ENCODE peak calls at places on chromosomes 13 and 19, in nine cellular contexts. G, B, L, N, H, O, S, R and V are unnamed samples.

GRCh38 chr19:38389101-38389925 is 816 bp downstream of the SPRED3 start:
- DNase-seq in L (no peak), O (no peak), S (peak), N (no peak), H (no peak), B (peak), G (peak), R (peak), V (no peak)

GRCh38 chr19:13604902-13605586 is 98.8 kb upstream of the CACNA1A start:
- DNase-seq in L (no peak), B (no peak), O (no peak), S (no peak), H (no peak), N (no peak), G (no peak), R (no peak), V (no peak)

GRCh38 chr19:20256606-20257005 is 89.6 kb downstream of the ZNF486 start:
- DNase-seq in S (no peak), B (no peak), N (no peak), R (no peak), L (no peak), G (no peak), O (no peak), H (no peak), V (no peak)

GRCh38 chr19:12574036-12574435 is 22.8 kb upstream of the ZNF564 start:
- DNase-seq in B (no peak), O (no peak), N (no peak), R (no peak), L (no peak), S (no peak), G (no peak), H (no peak), V (peak)

GRCh38 chr19:38665950-38666661 is 18.7 kb downstream of the ACTN4 start:
- DNase-seq in H (no peak), G (peak), B (no peak), R (peak), S (no peak), L (no peak), O (no peak), N (no peak), V (no peak)

GRCh38 chr19:20245309-20245708 is 78.3 kb downstream of the ZNF486 start:
- DNase-seq in R (no peak), N (no peak), B (no peak), H (no peak), L (no peak), S (no peak), O (no peak), G (no peak), V (no peak)

GRCh38 chr13:24116103-24116502 is 44.4 kb upstream of the SPATA13 start:
- DNase-seq in O (no peak), R (no peak), N (no peak), L (no peak), H (no peak), B (no peak), G (peak), S (no peak), V (no peak)

GRCh38 chr19:48041877-48042580 is 1.9 kb downstream of the CABP5 start:
- DNase-seq in H (no peak), R (no peak), O (no peak), L (no peak), G (no peak), S (no peak), B (no peak), N (no peak), V (no peak)

GRCh38 chr13:36282818-36283432 is 14.7 kb downstream of the CCDC169 start:
- DNase-seq in S (peak), B (peak), H (no peak), R (peak), G (peak), N (no peak), L (no peak), O (no peak), V (no peak)

GRCh38 chr19:31070676-31071075 is 278.6 kb downstream of the TSHZ3 start:
- DNase-seq in L (no peak), B (no peak), R (no peak), S (no peak), N (no peak), H (no peak), G (no peak), O (no peak), V (no peak)

GRCh38 chr13:97946951-97947588 is 6.4 kb upstream of the IPO5 start:
- DNase-seq in B (peak), G (peak), S (peak), N (no peak), O (no peak), R (no peak), L (no peak), H (no peak), V (no peak)

GRCh38 chr13:49615844-49616687 is 12.2 kb upstream of the ARL11 start:
- DNase-seq in B (no peak), G (peak), S (no peak), R (no peak), O (no peak), N (no peak), L (no peak), H (no peak), V (no peak)

GRCh38 chr19:40254714-40255418 is 28.4 kb upstream of the CCNP start:
- DNase-seq in N (no peak), L (no peak), R (no peak), H (no peak), O (no peak), G (no peak), S (no peak), B (no peak), V (no peak)

GRCh38 chr13:109971745-109972090 is 185.3 kb upstream of the IRS2 start:
- DNase-seq in H (no peak), G (no peak), L (no peak), N (no peak), O (no peak), B (peak), S (no peak), R (no peak), V (no peak)

GRCh38 chr13:51134763-51135365 is 23.8 kb upstream of the C13orf42 start:
- DNase-seq in O (no peak), N (no peak), R (no peak), L (no peak), B (no peak), G (no peak), H (no peak), S (no peak), V (no peak)

GRCh38 chr13:23899555-23899954 is 2.3 kb upstream of the C1QTNF9B start:
- DNase-seq in B (peak), H (no peak), O (no peak), G (peak), S (peak), N (peak), R (peak), L (no peak), V (no peak)

GRCh38 chr19:38656171-38656981 is 8.9 kb downstream of the ACTN4 start:
- DNase-seq in H (no peak), L (no peak), O (no peak), G (no peak), B (peak), S (no peak), N (peak), R (no peak), V (no peak)

GRCh38 chr19:15109768-15110417 is 2.7 kb downstream of the SYDE1 start:
- DNase-seq in G (no peak), S (no peak), N (no peak), O (no peak), B (no peak), L (no peak), H (no peak), R (no peak), V (no peak)